ENCODE peak calls at places on chromosomes 3 and 15, in four cellular contexts. W, F, O and H are unnamed samples.

GRCh38 chr3:192935441-192935840 is 17.8 kb upstream of the MB21D2 start:
- DNase-seq in W (no peak), F (no peak), O (no peak), H (no peak)

GRCh38 chr15:78209646-78210348 is 24.6 kb downstream of the ACSBG1 start:
- DNase-seq in W (no peak), F (peak), O (no peak), H (peak)

GRCh38 chr3:183988216-183988790 is 29.4 kb downstream of the ABCC5 start:
- DNase-seq in W (no peak), F (no peak), O (no peak), H (no peak)

GRCh38 chr15:79091204-79091867 is 756 bp upstream of the RASGRF1 start:
- DNase-seq in W (no peak), F (no peak), O (peak), H (peak)

GRCh38 chr3:171585029-171585428 is 124.8 kb upstream of the TNIK start:
- DNase-seq in W (no peak), F (no peak), O (no peak), H (peak)

GRCh38 chr3:68256635-68257034 is 602.2 kb upstream of the SUCLG2 start:
- DNase-seq in W (peak), F (no peak), O (peak), H (peak)

GRCh38 chr15:45715528-45715927 is 80.7 kb downstream of the SQOR start:
- DNase-seq in W (no peak), F (no peak), O (peak), H (peak)

GRCh38 chr3:135802171-135802570 is 163.4 kb upstream of the PPP2R3A start:
- DNase-seq in W (no peak), F (no peak), O (no peak), H (no peak)

GRCh38 chr3:15467227-15468181 is 40.1 kb downstream of the EAF1 start:
- DNase-seq in W (no peak), F (no peak), O (no peak), H (peak)

GRCh38 chr3:50604628-50605588 is 6.7 kb downstream of the CISH start:
- DNase-seq in W (no peak), F (no peak), O (no peak), H (no peak)

GRCh38 chr3:4898454-4899313 is 80.6 kb upstream of the BHLHE40 start:
- DNase-seq in W (no peak), F (no peak), O (no peak), H (no peak)

GRCh38 chr3:1943395-1944118 is 155.1 kb upstream of the CNTN4 start:
- DNase-seq in W (no peak), F (no peak), O (no peak), H (peak)

GRCh38 chr3:171867976-171868375 is 24.8 kb downstream of the TMEM212 start:
- DNase-seq in W (no peak), F (no peak), O (peak), H (peak)

GRCh38 chr3:24793896-24794295 is 299.2 kb upstream of the THRB start:
- DNase-seq in W (no peak), F (no peak), O (no peak), H (peak)

GRCh38 chr15:66748320-66748779 is 46.3 kb downstream of the SMAD6 start:
- DNase-seq in W (no peak), F (peak), O (no peak), H (no peak)

GRCh38 chr15:74997161-74997942 is 2.0 kb downstream of the SCAMP5 start:
- DNase-seq in W (no peak), F (no peak), O (no peak), H (peak)

GRCh38 chr15:101090460-101090853 is 161.4 kb downstream of the CHSY1 start:
- DNase-seq in W (no peak), F (no peak), O (no peak), H (no peak)

GRCh38 chr15:100881573-100882336 is 2.1 kb downstream of the ALDH1A3 start:
- DNase-seq in W (no peak), F (peak), O (no peak), H (no peak)

GRCh38 chr3:100040846-100041245 is 73.5 kb downstream of the FILIP1L start:
- DNase-seq in W (no peak), F (no peak), O (no peak), H (no peak)

GRCh38 chr3:157335677-157336076 is 101.0 kb upstream of the PTX3 start:
- DNase-seq in W (no peak), F (no peak), O (peak), H (peak)

GRCh38 chr15:88989578-88989977 is 76.4 kb upstream of the MFGE8 start:
- DNase-seq in W (no peak), F (no peak), O (no peak), H (no peak)

GRCh38 chr3:127676456-127676855 is 3.7 kb downstream of the ABTB1 start:
- DNase-seq in W (no peak), F (peak), O (no peak), H (no peak)